ENCODE peak calls at places on chromosomes 1 and 21, in eight cellular contexts. S, D, Q, R, Z, U, F and W are unnamed samples.

GRCh38 chr1:61635529-61635928 is 89.4 kb downstream of the TM2D1 start:
- DNase-seq in Q (no peak), D (no peak), R (no peak), S (no peak), Z (no peak), F (no peak), U (no peak), W (no peak)

GRCh38 chr1:32997381-32997891 is 32.8 kb upstream of the RNF19B start:
- DNase-seq in F (no peak), D (no peak), Q (no peak), U (no peak), R (no peak), Z (no peak), S (no peak), W (no peak)

GRCh38 chr1:19416919-19417441 is 68.4 kb downstream of the CAPZB start:
- DNase-seq in S (no peak), U (no peak), Z (no peak), R (no peak), D (no peak), Q (no peak), F (no peak), W (no peak)

GRCh38 chr1:9589144-9589718 is 520 bp downstream of the TMEM201 start:
- DNase-seq in Z (peak), S (no peak), R (peak), Q (peak), U (no peak), D (no peak), F (no peak), W (no peak)

GRCh38 chr1:6911974-6912373 is 126.7 kb downstream of the CAMTA1 start:
- DNase-seq in Q (no peak), Z (no peak), U (no peak), D (no peak), R (no peak), F (no peak), S (no peak), W (no peak)

GRCh38 chr1:27513521-27513920 is 23.6 kb upstream of the WASF2 start:
- DNase-seq in S (no peak), Q (no peak), Z (no peak), R (no peak), F (no peak), D (no peak), U (no peak), W (no peak)

GRCh38 chr1:42961560-42962091 is 3.0 kb upstream of the SLC2A1 start:
- DNase-seq in R (no peak), U (no peak), F (no peak), Q (no peak), S (no peak), D (no peak), Z (no peak), W (no peak)

GRCh38 chr1:207822124-207822601 is 70.3 kb downstream of the CD46 start:
- DNase-seq in U (no peak), Z (no peak), F (no peak), Q (no peak), S (no peak), D (no peak), R (no peak), W (no peak)

GRCh38 chr1:14924455-14925325 is 228.9 kb upstream of the TMEM51 start:
- DNase-seq in U (peak), D (no peak), Q (no peak), Z (peak), S (peak), R (peak), F (no peak), W (no peak)

GRCh38 chr1:15684468-15685283 is 556 bp downstream of the PLEKHM2 start:
- DNase-seq in Q (peak), R (peak), Z (peak), S (peak), F (no peak), U (no peak), D (no peak), W (peak)

GRCh38 chr1:234292006-234292405 is 81.2 kb upstream of the COA6 start:
- DNase-seq in Q (no peak), F (no peak), Z (no peak), R (no peak), S (no peak), D (no peak), U (no peak), W (no peak)

GRCh38 chr1:97778718-97779117 is 142.1 kb downstream of the DPYD start:
- DNase-seq in R (no peak), Z (no peak), U (no peak), F (no peak), Q (no peak), D (no peak), S (no peak), W (no peak)

GRCh38 chr1:221025391-221026355 is 146.4 kb downstream of the HLX start:
- DNase-seq in D (no peak), F (no peak), R (no peak), S (no peak), Z (no peak), Q (no peak), U (no peak), W (no peak)

GRCh38 chr1:63775418-63776127 is 1.8 kb downstream of the ROR1 start:
- DNase-seq in U (peak), Q (no peak), F (no peak), R (no peak), D (no peak), Z (no peak), S (no peak), W (no peak)

GRCh38 chr21:24260751-24261150 is 1346.5 kb downstream of the MRPL39 start:
- DNase-seq in Z (no peak), D (no peak), R (no peak), S (no peak), Q (no peak), F (no peak), U (no peak), W (no peak)

GRCh38 chr1:218591966-218592365 is 246.8 kb downstream of the TGFB2 start:
- DNase-seq in U (no peak), S (no peak), Z (no peak), D (no peak), Q (no peak), R (no peak), F (no peak), W (no peak)

GRCh38 chr1:36511804-36512798 is 29.4 kb upstream of the CSF3R start:
- DNase-seq in F (no peak), D (no peak), Z (no peak), S (no peak), R (no peak), Q (no peak), U (no peak), W (no peak)

GRCh38 chr1:11492235-11492634 is 13.3 kb downstream of the DISP3 start:
- DNase-seq in Z (no peak), Q (no peak), D (no peak), R (no peak), U (no peak), F (no peak), S (no peak), W (no peak)

GRCh38 chr1:50620680-50621329 is 197.6 kb upstream of the DMRTA2 start:
- DNase-seq in D (no peak), Z (no peak), S (no peak), U (peak), Q (no peak), R (no peak), F (no peak), W (no peak)

GRCh38 chr1:118325545-118326225 is 140.7 kb upstream of the SPAG17 start:
- DNase-seq in U (no peak), R (no peak), Z (no peak), S (no peak), F (no peak), Q (no peak), D (no peak), W (no peak)

GRCh38 chr1:145714524-145715111 is 4.7 kb upstream of the CD160 start:
- DNase-seq in Z (no peak), Q (no peak), F (no peak), S (no peak), U (no peak), D (no peak), R (peak), W (no peak)

GRCh38 chr21:45637883-45638282 is 5.6 kb upstream of the PCBP3 start:
- DNase-seq in Z (no peak), R (no peak), Q (no peak), F (no peak), D (no peak), U (no peak), S (no peak), W (no peak)

GRCh38 chr21:32726742-32727477 is 903 bp downstream of the SYNJ1 start:
- DNase-seq in Q (no peak), S (no peak), Z (peak), R (no peak), U (peak), F (no peak), D (no peak), W (peak)

GRCh38 chr21:45164124-45164511 is 89.7 kb downstream of the ADARB1 start:
- DNase-seq in U (no peak), S (peak), Q (no peak), R (no peak), D (no peak), Z (no peak), F (no peak), W (no peak)

GRCh38 chr1:14850563-14850962 is 252.1 kb downstream of the KAZN start:
- DNase-seq in R (no peak), D (no peak), Z (no peak), F (no peak), U (peak), Q (no peak), S (no peak), W (no peak)

GRCh38 chr1:94142022-94142421 is 21.1 kb upstream of the ABCA4 start:
- DNase-seq in Z (no peak), U (no peak), F (no peak), S (no peak), D (no peak), Q (no peak), R (no peak), W (no peak)